ENCODE peak calls at places on chromosomes 7 and 10, in seven cellular contexts. One of them, this sample, is unnamed.
A peak's percentile ranks its signal among the peaks of the same experiment; 100 is the strongest.

GRCh38 chr7:98907570-98907969 is 29.2 kb downstream of the TRRAP start:
- DNase-seq in GM12865: no peak
- DNase-seq in SW480: no peak
- DNase-seq in ELR: no peak
- DNase-seq in iris pigment epithelial cell: no peak
- DNase-seq in GM13976: no peak
- DNase-seq in CD4-positive, alpha-beta memory T cell: no peak
- DNase-seq in this sample: no peak

GRCh38 chr7:18684899-18685298 is 189.3 kb downstream of the HDAC9 start:
- DNase-seq in GM12865: no peak
- DNase-seq in SW480: peak; percentile 9
- DNase-seq in ELR: no peak
- DNase-seq in iris pigment epithelial cell: no peak
- DNase-seq in GM13976: no peak
- DNase-seq in CD4-positive, alpha-beta memory T cell: no peak
- DNase-seq in this sample: no peak

GRCh38 chr7:43834463-43835251 is 34.7 kb downstream of the MRPS24 start:
- DNase-seq in GM12865: peak; percentile 87
- DNase-seq in SW480: peak; percentile 72
- DNase-seq in ELR: peak; percentile 74
- DNase-seq in iris pigment epithelial cell: peak; percentile 42
- DNase-seq in GM13976: no peak
- DNase-seq in CD4-positive, alpha-beta memory T cell: peak; percentile 60
- DNase-seq in this sample: no peak

GRCh38 chr10:81898518-81898917 is 23.5 kb downstream of the NRG3 start:
- DNase-seq in GM12865: no peak
- DNase-seq in SW480: no peak
- DNase-seq in ELR: no peak
- DNase-seq in iris pigment epithelial cell: no peak
- DNase-seq in GM13976: no peak
- DNase-seq in CD4-positive, alpha-beta memory T cell: no peak
- DNase-seq in this sample: no peak

GRCh38 chr7:130141161-130141857 is 63.9 kb downstream of the TMEM209 start:
- DNase-seq in GM12865: no peak
- DNase-seq in SW480: no peak
- DNase-seq in ELR: no peak
- DNase-seq in iris pigment epithelial cell: peak; percentile 79
- DNase-seq in GM13976: peak; percentile 68
- DNase-seq in CD4-positive, alpha-beta memory T cell: peak; percentile 37
- DNase-seq in this sample: peak; percentile 70

GRCh38 chr7:31858051-31858450 is 171.0 kb downstream of the PPP1R17 start:
- DNase-seq in GM12865: no peak
- DNase-seq in SW480: no peak
- DNase-seq in ELR: peak; percentile 13
- DNase-seq in iris pigment epithelial cell: no peak
- DNase-seq in GM13976: no peak
- DNase-seq in CD4-positive, alpha-beta memory T cell: no peak
- DNase-seq in this sample: no peak

GRCh38 chr7:41503438-41503837 is 199.5 kb downstream of the INHBA start:
- DNase-seq in GM12865: no peak
- DNase-seq in SW480: no peak
- DNase-seq in ELR: peak; percentile 54
- DNase-seq in iris pigment epithelial cell: peak; percentile 67
- DNase-seq in GM13976: no peak
- DNase-seq in CD4-positive, alpha-beta memory T cell: no peak
- DNase-seq in this sample: no peak

GRCh38 chr7:596819-597182 is 77.2 kb upstream of the PDGFA start:
- DNase-seq in GM12865: no peak
- DNase-seq in SW480: no peak
- DNase-seq in ELR: no peak
- DNase-seq in iris pigment epithelial cell: no peak
- DNase-seq in GM13976: no peak
- DNase-seq in CD4-positive, alpha-beta memory T cell: no peak
- DNase-seq in this sample: no peak

GRCh38 chr7:155190608-155191536 is 106.8 kb upstream of the INSIG1 start:
- DNase-seq in GM12865: peak; percentile 56
- DNase-seq in SW480: peak; percentile 23
- DNase-seq in ELR: peak; percentile 56
- DNase-seq in iris pigment epithelial cell: peak; percentile 17
- DNase-seq in GM13976: peak; percentile 87
- DNase-seq in CD4-positive, alpha-beta memory T cell: peak; percentile 41
- DNase-seq in this sample: peak; percentile 72

GRCh38 chr7:108057951-108058391 is 55.0 kb upstream of the LAMB1 start:
- DNase-seq in GM12865: no peak
- DNase-seq in SW480: no peak
- DNase-seq in ELR: no peak
- DNase-seq in iris pigment epithelial cell: no peak
- DNase-seq in GM13976: no peak
- DNase-seq in CD4-positive, alpha-beta memory T cell: no peak
- DNase-seq in this sample: no peak

GRCh38 chr7:158740013-158740656 is 35.5 kb upstream of the NCAPG2 start:
- DNase-seq in GM12865: no peak
- DNase-seq in SW480: no peak
- DNase-seq in ELR: peak; percentile 88
- DNase-seq in iris pigment epithelial cell: peak; percentile 94
- DNase-seq in GM13976: no peak
- DNase-seq in CD4-positive, alpha-beta memory T cell: no peak
- DNase-seq in this sample: peak; percentile 27

GRCh38 chr7:131459256-131459655 is 97.2 kb downstream of the PODXL start:
- DNase-seq in GM12865: no peak
- DNase-seq in SW480: peak; percentile 6
- DNase-seq in ELR: peak; percentile 42
- DNase-seq in iris pigment epithelial cell: no peak
- DNase-seq in GM13976: no peak
- DNase-seq in CD4-positive, alpha-beta memory T cell: no peak
- DNase-seq in this sample: no peak

GRCh38 chr10:126839094-126839761 is 66.0 kb upstream of the DOCK1 start:
- DNase-seq in GM12865: no peak
- DNase-seq in SW480: peak; percentile 67
- DNase-seq in ELR: no peak
- DNase-seq in iris pigment epithelial cell: no peak
- DNase-seq in GM13976: no peak
- DNase-seq in CD4-positive, alpha-beta memory T cell: no peak
- DNase-seq in this sample: peak; percentile 86

GRCh38 chr7:2541291-2542010 is 13.9 kb downstream of the BRAT1 start:
- DNase-seq in GM12865: no peak
- DNase-seq in SW480: no peak
- DNase-seq in ELR: no peak
- DNase-seq in iris pigment epithelial cell: no peak
- DNase-seq in GM13976: no peak
- DNase-seq in CD4-positive, alpha-beta memory T cell: no peak
- DNase-seq in this sample: no peak

GRCh38 chr10:123583639-123584418 is 82.3 kb upstream of the GPR26 start:
- DNase-seq in GM12865: no peak
- DNase-seq in SW480: peak; percentile 56
- DNase-seq in ELR: peak; percentile 65
- DNase-seq in iris pigment epithelial cell: peak; percentile 67
- DNase-seq in GM13976: peak; percentile 73
- DNase-seq in CD4-positive, alpha-beta memory T cell: no peak
- DNase-seq in this sample: peak; percentile 84